ENCODE peak calls at places on chromosomes 7 and 10, in five cellular contexts. One of them, this sample, is unnamed. For H3K27me3, the result is how much of the 10 kb centered on the place peaks cover.

GRCh38 chr7:117123311-117123926 is 170.1 kb downstream of the ST7 start:
- DNase-seq in fibroblast of lung: peak
- DNase-seq in GM23338: no peak
- DNase-seq in upper lobe of right lung: no peak
- DNase-seq in cardiac muscle cell: no peak
- DNase-seq in this sample: no peak

GRCh38 chr10:47062801-47063200 is 151.6 kb downstream of the PTPN20 start:
- DNase-seq in fibroblast of lung: no peak
- DNase-seq in GM23338: peak
- DNase-seq in upper lobe of right lung: no peak
- DNase-seq in cardiac muscle cell: peak
- DNase-seq in this sample: no peak

GRCh38 chr10:119776536-119776935 is 50.7 kb downstream of the INPP5F start:
- DNase-seq in fibroblast of lung: peak
- DNase-seq in GM23338: no peak
- DNase-seq in upper lobe of right lung: no peak
- DNase-seq in cardiac muscle cell: no peak
- DNase-seq in this sample: no peak

GRCh38 chr10:97584060-97584797 is at the start of gene HOGA1:
- DNase-seq in fibroblast of lung: peak
- DNase-seq in GM23338: peak
- DNase-seq in upper lobe of right lung: peak
- DNase-seq in cardiac muscle cell: peak
- DNase-seq in this sample: no peak

GRCh38 chr7:141320287-141320686 is 230.9 kb upstream of the AGK start:
- DNase-seq in fibroblast of lung: no peak
- DNase-seq in GM23338: no peak
- DNase-seq in upper lobe of right lung: no peak
- DNase-seq in cardiac muscle cell: no peak
- DNase-seq in this sample: no peak

GRCh38 chr7:84106291-84106690 is 88.3 kb downstream of the SEMA3A start:
- DNase-seq in fibroblast of lung: no peak
- DNase-seq in GM23338: no peak
- DNase-seq in upper lobe of right lung: no peak
- DNase-seq in cardiac muscle cell: no peak
- DNase-seq in this sample: no peak

GRCh38 chr10:132103116-132103910 is 37.6 kb downstream of the JAKMIP3 start:
- DNase-seq in fibroblast of lung: no peak
- DNase-seq in GM23338: no peak
- DNase-seq in upper lobe of right lung: no peak
- DNase-seq in cardiac muscle cell: no peak
- DNase-seq in this sample: no peak

GRCh38 chr10:58746470-58747185 is 234.0 kb downstream of the BICC1 start:
- DNase-seq in fibroblast of lung: peak
- DNase-seq in GM23338: peak
- DNase-seq in upper lobe of right lung: no peak
- DNase-seq in cardiac muscle cell: no peak
- DNase-seq in this sample: no peak

GRCh38 chr7:129829677-129830631 is 122.8 kb downstream of the UBE2H start:
- DNase-seq in fibroblast of lung: peak
- DNase-seq in GM23338: peak
- DNase-seq in upper lobe of right lung: no peak
- DNase-seq in cardiac muscle cell: peak
- DNase-seq in this sample: no peak

GRCh38 chr7:79377097-79377496 is 76.4 kb downstream of the MAGI2 start:
- DNase-seq in fibroblast of lung: no peak
- DNase-seq in GM23338: no peak
- DNase-seq in upper lobe of right lung: no peak
- DNase-seq in cardiac muscle cell: peak
- DNase-seq in this sample: no peak

GRCh38 chr10:92123031-92123450 is 167.8 kb downstream of the CPEB3 start:
- DNase-seq in fibroblast of lung: no peak
- DNase-seq in GM23338: no peak
- DNase-seq in upper lobe of right lung: no peak
- DNase-seq in cardiac muscle cell: peak
- DNase-seq in this sample: no peak

GRCh38 chr10:52359466-52359865 is 45.4 kb downstream of the DKK1 start:
- DNase-seq in fibroblast of lung: peak
- DNase-seq in GM23338: no peak
- DNase-seq in upper lobe of right lung: no peak
- DNase-seq in cardiac muscle cell: peak
- DNase-seq in this sample: no peak

GRCh38 chr10:124744047-124744687 is at the start of gene FAM53B:
- DNase-seq in fibroblast of lung: peak
- DNase-seq in GM23338: peak
- DNase-seq in upper lobe of right lung: peak
- DNase-seq in cardiac muscle cell: peak
- DNase-seq in this sample: no peak

GRCh38 chr10:76089626-76090185 is 658.3 kb downstream of the LRMDA start:
- DNase-seq in fibroblast of lung: no peak
- DNase-seq in GM23338: no peak
- DNase-seq in upper lobe of right lung: no peak
- DNase-seq in cardiac muscle cell: no peak
- DNase-seq in this sample: no peak

GRCh38 chr7:95718556-95719410 is 53.6 kb upstream of the DYNC1I1 start:
- DNase-seq in fibroblast of lung: no peak
- DNase-seq in GM23338: peak
- DNase-seq in upper lobe of right lung: no peak
- DNase-seq in cardiac muscle cell: peak
- DNase-seq in this sample: no peak

GRCh38 chr10:78543749-78544446 is 510.2 kb downstream of the RPS24 start:
- DNase-seq in fibroblast of lung: peak
- DNase-seq in GM23338: no peak
- DNase-seq in upper lobe of right lung: peak
- DNase-seq in cardiac muscle cell: peak
- DNase-seq in this sample: peak

GRCh38 chr10:11863353-11864105 is 40.4 kb downstream of the PROSER2 start:
- DNase-seq in fibroblast of lung: no peak
- DNase-seq in GM23338: no peak
- DNase-seq in upper lobe of right lung: peak
- DNase-seq in cardiac muscle cell: no peak
- DNase-seq in this sample: no peak

GRCh38 chr10:43225787-43226153 is 41.1 kb downstream of the RASGEF1A start:
- DNase-seq in fibroblast of lung: no peak
- DNase-seq in GM23338: no peak
- DNase-seq in upper lobe of right lung: peak
- DNase-seq in cardiac muscle cell: no peak
- DNase-seq in this sample: no peak

GRCh38 chr10:13993169-13993568 is 337.6 kb downstream of the FRMD4A start:
- DNase-seq in fibroblast of lung: peak
- DNase-seq in GM23338: no peak
- DNase-seq in upper lobe of right lung: no peak
- DNase-seq in cardiac muscle cell: peak
- DNase-seq in this sample: no peak

GRCh38 chr7:134943785-134944400 is 42.4 kb upstream of the AGBL3 start:
- DNase-seq in fibroblast of lung: no peak
- DNase-seq in GM23338: no peak
- DNase-seq in upper lobe of right lung: no peak
- DNase-seq in cardiac muscle cell: peak
- DNase-seq in this sample: no peak

GRCh38 chr10:124640538-124641231 is 103.5 kb downstream of the FAM53B start:
- DNase-seq in fibroblast of lung: no peak
- DNase-seq in GM23338: no peak
- DNase-seq in upper lobe of right lung: peak
- DNase-seq in cardiac muscle cell: peak
- DNase-seq in this sample: no peak

GRCh38 chr10:436911-437665 is 252.4 kb downstream of the DIP2C start:
- DNase-seq in fibroblast of lung: no peak
- DNase-seq in GM23338: peak
- DNase-seq in upper lobe of right lung: no peak
- DNase-seq in cardiac muscle cell: no peak
- DNase-seq in this sample: no peak

GRCh38 chr10:74373059-74373458 is 222.0 kb downstream of the ADK start:
- DNase-seq in fibroblast of lung: no peak
- DNase-seq in GM23338: no peak
- DNase-seq in upper lobe of right lung: no peak
- DNase-seq in cardiac muscle cell: no peak
- DNase-seq in this sample: no peak

GRCh38 chr10:124480860-124481259 is 19.2 kb downstream of the LHPP start:
- DNase-seq in fibroblast of lung: no peak
- DNase-seq in GM23338: no peak
- DNase-seq in upper lobe of right lung: no peak
- DNase-seq in cardiac muscle cell: no peak
- DNase-seq in this sample: no peak

GRCh38 chr10:79057481-79058275 is 11.1 kb upstream of the ZMIZ1 start:
- DNase-seq in fibroblast of lung: no peak
- DNase-seq in GM23338: no peak
- DNase-seq in upper lobe of right lung: peak
- DNase-seq in cardiac muscle cell: no peak
- DNase-seq in this sample: no peak

GRCh38 chr7:16421333-16422099 is at the start of gene CRPPA:
- DNase-seq in fibroblast of lung: peak
- DNase-seq in GM23338: peak
- DNase-seq in upper lobe of right lung: peak
- DNase-seq in cardiac muscle cell: peak
- DNase-seq in this sample: no peak

GRCh38 chr7:131600578-131600977 is 44.1 kb upstream of the PODXL start:
- DNase-seq in fibroblast of lung: peak
- DNase-seq in GM23338: peak
- DNase-seq in upper lobe of right lung: no peak
- DNase-seq in cardiac muscle cell: no peak
- DNase-seq in this sample: no peak

GRCh38 chr10:106499448-106499847 is 665.1 kb downstream of the SORCS1 start:
- DNase-seq in fibroblast of lung: no peak
- DNase-seq in GM23338: no peak
- DNase-seq in upper lobe of right lung: no peak
- DNase-seq in cardiac muscle cell: no peak
- DNase-seq in this sample: no peak

GRCh38 chr10:77511498-77512218 is 126.0 kb downstream of the KCNMA1 start:
- DNase-seq in fibroblast of lung: no peak
- DNase-seq in GM23338: peak
- DNase-seq in upper lobe of right lung: no peak
- DNase-seq in cardiac muscle cell: no peak
- DNase-seq in this sample: no peak

DNA sequence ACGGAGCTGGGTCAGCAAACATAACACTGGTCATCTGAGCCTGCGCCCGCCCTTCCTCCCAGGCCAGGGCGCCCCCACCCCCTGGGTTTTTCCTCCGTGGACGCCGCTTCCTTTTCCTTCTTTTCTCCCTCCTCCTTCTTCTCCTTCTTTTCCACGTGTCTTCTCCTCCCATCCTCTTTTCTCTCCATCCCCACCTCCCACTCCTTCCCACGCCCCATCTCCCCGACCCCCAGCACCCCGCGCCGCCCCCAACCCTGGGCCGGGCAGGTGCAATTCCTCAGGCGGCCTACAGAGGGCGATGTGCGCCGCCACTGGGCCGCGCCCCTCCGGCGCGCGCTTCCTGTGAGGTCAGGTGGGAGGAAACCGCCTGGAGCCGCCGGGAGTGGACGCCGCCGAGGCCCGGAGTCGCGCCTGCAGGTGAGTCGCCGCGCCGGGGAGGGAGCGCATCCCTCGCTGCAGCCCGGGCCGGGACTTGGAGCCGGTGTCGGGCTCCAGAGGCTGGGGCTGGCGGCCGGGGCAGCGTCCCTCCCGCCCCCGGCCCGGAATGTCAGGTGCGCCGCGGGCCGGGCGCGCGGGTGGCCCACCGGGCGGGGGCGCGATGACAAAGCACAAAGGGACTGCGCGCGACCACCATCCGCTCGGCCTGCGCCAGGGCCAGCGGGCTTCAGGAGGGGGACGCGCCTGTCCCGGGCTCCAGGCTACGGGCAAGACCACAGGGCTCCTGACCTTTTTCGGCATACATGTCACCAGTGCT is at the start of gene FAM241B:
- DNase-seq in fibroblast of lung: peak
- DNase-seq in GM23338: peak
- DNase-seq in upper lobe of right lung: peak
- DNase-seq in cardiac muscle cell: peak
- DNase-seq in this sample: no peak
- H3K27me3 ChIP-seq in fibroblast of lung: under half
- H3K27me3 ChIP-seq in GM23338: under half
- H3K27me3 ChIP-seq in upper lobe of right lung: under half
- H3K27me3 ChIP-seq in cardiac muscle cell: under half
- H3K27me3 ChIP-seq in this sample: under half

DNA sequence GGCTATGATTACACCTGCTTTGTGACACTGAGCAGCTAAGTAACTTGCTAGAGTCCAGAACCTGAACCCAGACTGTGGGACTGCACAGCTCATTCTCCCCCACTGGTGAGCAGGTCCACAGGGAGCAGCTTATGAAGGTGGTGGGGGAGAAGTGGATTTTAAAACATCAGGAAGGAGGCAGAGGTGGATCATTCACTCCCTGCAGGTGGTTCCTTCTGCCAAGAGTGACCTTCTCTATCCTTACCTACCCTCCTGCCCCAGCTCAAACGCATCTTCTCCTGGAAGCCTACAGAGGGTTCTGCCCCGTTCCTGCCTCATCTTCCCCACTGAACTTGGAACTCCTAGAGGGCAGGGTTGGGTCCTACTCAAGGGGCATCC is 539 bp upstream of the FAM241B start:
- DNase-seq in fibroblast of lung: no peak
- DNase-seq in GM23338: no peak
- DNase-seq in upper lobe of right lung: no peak
- DNase-seq in cardiac muscle cell: no peak
- DNase-seq in this sample: no peak
- H3K4me3 ChIP-seq in fibroblast of lung: no peak
- H3K4me3 ChIP-seq in GM23338: peak
- H3K4me3 ChIP-seq in upper lobe of right lung: peak
- H3K4me3 ChIP-seq in cardiac muscle cell: peak
- H3K4me3 ChIP-seq in this sample: peak

DNA sequence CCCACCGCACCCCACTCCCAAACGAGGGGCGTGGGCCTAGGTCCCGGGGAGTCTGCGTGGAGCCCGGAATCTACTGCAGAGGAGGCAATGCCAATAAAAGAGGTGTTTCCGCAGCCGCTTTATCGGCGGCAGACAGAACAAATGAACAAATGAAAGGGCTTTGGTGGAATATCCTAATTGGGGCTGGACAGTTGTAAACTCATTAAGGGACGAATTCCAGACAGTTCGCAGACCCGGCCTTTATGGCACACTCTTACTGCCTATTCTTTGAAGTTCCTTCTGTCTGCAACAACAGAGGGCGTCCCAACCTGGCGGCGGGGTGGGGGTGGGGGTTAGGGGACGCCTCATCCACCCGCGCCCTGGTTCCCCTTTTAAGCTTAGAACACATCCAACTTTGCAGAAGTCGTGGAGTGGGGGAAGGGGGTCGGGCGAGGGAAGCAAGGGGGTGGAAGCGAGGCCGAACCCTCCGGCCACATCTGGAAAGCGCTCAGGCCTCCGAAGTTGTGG is 4.1 kb downstream of the HOXA9 start:
- DNase-seq in fibroblast of lung: no peak
- DNase-seq in GM23338: no peak
- DNase-seq in upper lobe of right lung: peak
- DNase-seq in cardiac muscle cell: no peak
- DNase-seq in this sample: no peak
- H3K27me3 ChIP-seq in fibroblast of lung: under half
- H3K27me3 ChIP-seq in GM23338: half or more
- H3K27me3 ChIP-seq in upper lobe of right lung: half or more
- H3K27me3 ChIP-seq in cardiac muscle cell: half or more
- H3K27me3 ChIP-seq in this sample: under half

DNA sequence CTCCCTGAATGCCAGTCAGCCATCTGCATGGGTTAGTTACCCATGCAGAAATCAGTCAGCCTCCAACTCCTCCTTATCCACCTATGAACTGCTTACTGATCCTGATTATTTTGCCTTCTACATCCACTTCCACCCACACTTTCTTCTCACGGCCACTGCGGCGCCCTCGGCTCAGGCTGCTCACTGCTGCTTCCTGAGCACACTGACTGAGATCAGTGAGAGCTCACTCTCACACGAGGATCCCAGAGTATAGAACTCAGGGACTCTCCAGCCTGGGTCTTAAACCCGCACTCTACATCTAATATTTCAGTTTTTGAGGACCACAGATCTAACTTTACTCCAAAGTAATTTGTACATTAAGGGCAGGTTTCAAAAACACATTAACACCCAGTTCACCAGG is 64.4 kb downstream of the GRB10 start:
- DNase-seq in fibroblast of lung: no peak
- DNase-seq in GM23338: no peak
- DNase-seq in upper lobe of right lung: no peak
- DNase-seq in cardiac muscle cell: no peak
- DNase-seq in this sample: no peak
- H3K4me3 ChIP-seq in fibroblast of lung: no peak
- H3K4me3 ChIP-seq in GM23338: no peak
- H3K4me3 ChIP-seq in upper lobe of right lung: no peak
- H3K4me3 ChIP-seq in cardiac muscle cell: no peak
- H3K4me3 ChIP-seq in this sample: no peak